ENCODE peak calls at places on chromosomes 1 and 21, in six cellular contexts. One of them, this sample, is unnamed.

GRCh38 chr1:115828101-115829022 is 12.6 kb downstream of the NHLH2 start:
- DNase-seq in CD8-positive, alpha-beta memory T cell: no peak
- DNase-seq in A549: no peak
- DNase-seq in cardiac fibroblast: no peak
- DNase-seq in CD4-positive, alpha-beta memory T cell: no peak
- DNase-seq in Karpas-422: no peak
- DNase-seq in this sample: peak

GRCh38 chr1:237864338-237865244 is 26.1 kb downstream of the ZP4 start:
- DNase-seq in CD8-positive, alpha-beta memory T cell: no peak
- DNase-seq in A549: peak
- DNase-seq in cardiac fibroblast: peak
- DNase-seq in CD4-positive, alpha-beta memory T cell: no peak
- DNase-seq in Karpas-422: peak
- DNase-seq in this sample: no peak

GRCh38 chr1:82517586-82517985 is 716.9 kb downstream of the ADGRL2 start:
- DNase-seq in CD8-positive, alpha-beta memory T cell: no peak
- DNase-seq in A549: no peak
- DNase-seq in cardiac fibroblast: peak
- DNase-seq in CD4-positive, alpha-beta memory T cell: no peak
- DNase-seq in Karpas-422: no peak
- DNase-seq in this sample: no peak

GRCh38 chr1:209607102-209607794 is 23.7 kb downstream of the CAMK1G start:
- DNase-seq in CD8-positive, alpha-beta memory T cell: no peak
- DNase-seq in A549: peak
- DNase-seq in cardiac fibroblast: peak
- DNase-seq in CD4-positive, alpha-beta memory T cell: no peak
- DNase-seq in Karpas-422: no peak
- DNase-seq in this sample: no peak

GRCh38 chr1:99207216-99207615 is 57.1 kb upstream of the PLPPR4 start:
- DNase-seq in CD8-positive, alpha-beta memory T cell: no peak
- DNase-seq in A549: no peak
- DNase-seq in cardiac fibroblast: no peak
- DNase-seq in CD4-positive, alpha-beta memory T cell: no peak
- DNase-seq in Karpas-422: no peak
- DNase-seq in this sample: no peak

GRCh38 chr1:192579319-192579738 is 3.8 kb downstream of the RGS1 start:
- DNase-seq in CD8-positive, alpha-beta memory T cell: no peak
- DNase-seq in A549: no peak
- DNase-seq in cardiac fibroblast: peak
- DNase-seq in CD4-positive, alpha-beta memory T cell: no peak
- DNase-seq in Karpas-422: no peak
- DNase-seq in this sample: peak

GRCh38 chr1:6358757-6359567 is 34.6 kb downstream of the ACOT7 start:
- DNase-seq in CD8-positive, alpha-beta memory T cell: peak
- DNase-seq in A549: no peak
- DNase-seq in cardiac fibroblast: peak
- DNase-seq in CD4-positive, alpha-beta memory T cell: peak
- DNase-seq in Karpas-422: peak
- DNase-seq in this sample: peak

GRCh38 chr1:193539731-193540459 is 353.5 kb upstream of the B3GALT2 start:
- DNase-seq in CD8-positive, alpha-beta memory T cell: no peak
- DNase-seq in A549: no peak
- DNase-seq in cardiac fibroblast: no peak
- DNase-seq in CD4-positive, alpha-beta memory T cell: peak
- DNase-seq in Karpas-422: no peak
- DNase-seq in this sample: peak

GRCh38 chr1:167616521-167616920 is 13.5 kb upstream of the RCSD1 start:
- DNase-seq in CD8-positive, alpha-beta memory T cell: no peak
- DNase-seq in A549: no peak
- DNase-seq in cardiac fibroblast: no peak
- DNase-seq in CD4-positive, alpha-beta memory T cell: no peak
- DNase-seq in Karpas-422: no peak
- DNase-seq in this sample: no peak

GRCh38 chr1:108575241-108575850 is 15.4 kb downstream of the EEIG2 start:
- DNase-seq in CD8-positive, alpha-beta memory T cell: no peak
- DNase-seq in A549: no peak
- DNase-seq in cardiac fibroblast: peak
- DNase-seq in CD4-positive, alpha-beta memory T cell: no peak
- DNase-seq in Karpas-422: no peak
- DNase-seq in this sample: no peak

GRCh38 chr1:206612129-206612876 is at the start of gene EIF2D:
- DNase-seq in CD8-positive, alpha-beta memory T cell: peak
- DNase-seq in A549: peak
- DNase-seq in cardiac fibroblast: peak
- DNase-seq in CD4-positive, alpha-beta memory T cell: peak
- DNase-seq in Karpas-422: peak
- DNase-seq in this sample: peak

DNA sequence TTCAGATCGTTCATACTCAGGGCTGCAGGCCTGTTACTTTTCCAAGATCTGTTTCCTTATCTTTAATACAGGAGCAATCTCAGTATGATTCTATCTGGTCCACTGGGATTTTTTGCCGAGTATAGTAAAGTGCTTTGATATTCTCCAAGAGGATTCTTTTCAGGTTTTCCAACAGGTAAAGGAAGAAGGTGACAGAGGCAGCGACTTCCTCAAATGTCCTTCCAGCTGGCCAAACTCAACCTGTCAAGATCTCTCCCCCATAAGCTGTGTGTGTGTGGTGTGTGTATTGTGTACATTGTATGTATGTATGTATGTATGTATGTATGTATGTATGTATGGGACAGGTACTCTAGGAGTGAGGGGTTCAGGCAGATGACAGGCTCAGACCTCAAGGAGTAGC is 1.1 kb downstream of the AKR1A1 start:
- DNase-seq in CD8-positive, alpha-beta memory T cell: no peak
- DNase-seq in A549: no peak
- DNase-seq in cardiac fibroblast: no peak
- DNase-seq in CD4-positive, alpha-beta memory T cell: no peak
- DNase-seq in Karpas-422: no peak
- DNase-seq in this sample: no peak
- H3K4me3 ChIP-seq in CD8-positive, alpha-beta memory T cell: peak
- H3K4me3 ChIP-seq in A549: peak
- H3K4me3 ChIP-seq in cardiac fibroblast: peak
- H3K4me3 ChIP-seq in CD4-positive, alpha-beta memory T cell: peak
- H3K4me3 ChIP-seq in Karpas-422: peak
- H3K4me3 ChIP-seq in this sample: peak

GRCh38 chr1:41432481-41433280 is 51.8 kb downstream of the EDN2 start:
- DNase-seq in CD8-positive, alpha-beta memory T cell: peak
- DNase-seq in A549: peak
- DNase-seq in cardiac fibroblast: peak
- DNase-seq in CD4-positive, alpha-beta memory T cell: peak
- DNase-seq in Karpas-422: peak
- DNase-seq in this sample: peak
- H3K4me3 ChIP-seq in CD8-positive, alpha-beta memory T cell: no peak
- H3K4me3 ChIP-seq in A549: peak
- H3K4me3 ChIP-seq in cardiac fibroblast: no peak
- H3K4me3 ChIP-seq in CD4-positive, alpha-beta memory T cell: no peak
- H3K4me3 ChIP-seq in Karpas-422: no peak
- H3K4me3 ChIP-seq in this sample: no peak

GRCh38 chr1:156098782-156099181 is 15.7 kb upstream of the LMNA start:
- DNase-seq in CD8-positive, alpha-beta memory T cell: no peak
- DNase-seq in A549: no peak
- DNase-seq in cardiac fibroblast: no peak
- DNase-seq in CD4-positive, alpha-beta memory T cell: no peak
- DNase-seq in Karpas-422: no peak
- DNase-seq in this sample: no peak
- H3K4me3 ChIP-seq in CD8-positive, alpha-beta memory T cell: no peak
- H3K4me3 ChIP-seq in A549: no peak
- H3K4me3 ChIP-seq in cardiac fibroblast: no peak
- H3K4me3 ChIP-seq in CD4-positive, alpha-beta memory T cell: no peak
- H3K4me3 ChIP-seq in Karpas-422: no peak
- H3K4me3 ChIP-seq in this sample: no peak

DNA sequence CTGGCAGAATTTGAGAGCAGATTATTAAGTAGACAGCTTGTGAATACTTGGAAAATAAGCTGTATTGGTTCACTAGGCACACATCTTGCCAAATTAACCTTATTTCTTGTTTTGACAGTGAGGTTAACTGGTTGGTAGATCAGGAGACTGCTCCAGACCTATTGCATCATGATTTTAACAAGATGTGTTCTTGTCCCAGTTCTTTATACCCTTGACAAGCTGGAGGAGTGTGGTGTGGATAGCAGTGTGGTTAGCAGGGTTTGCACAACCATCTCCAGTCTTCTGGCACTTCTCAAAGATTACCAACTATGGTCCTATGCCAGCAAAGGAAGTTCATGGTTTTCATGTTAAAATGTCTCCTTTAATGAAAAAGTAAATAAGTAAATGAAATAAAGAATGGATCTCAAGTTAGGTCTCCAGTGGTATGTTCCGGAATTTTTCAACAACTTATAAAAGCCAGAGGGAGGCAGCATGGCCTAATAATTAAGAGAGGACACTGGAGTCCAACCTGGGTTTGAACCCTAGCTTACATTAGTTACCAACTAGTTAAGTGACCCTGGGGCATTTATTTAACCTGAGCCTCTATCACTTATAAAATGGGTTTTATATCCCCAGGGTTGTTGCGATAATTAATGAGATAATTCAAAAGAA is 34.1 kb downstream of the DDX20 start:
- DNase-seq in CD8-positive, alpha-beta memory T cell: no peak
- DNase-seq in A549: no peak
- DNase-seq in cardiac fibroblast: peak
- DNase-seq in CD4-positive, alpha-beta memory T cell: no peak
- DNase-seq in Karpas-422: no peak
- DNase-seq in this sample: no peak
- H3K4me3 ChIP-seq in CD8-positive, alpha-beta memory T cell: no peak
- H3K4me3 ChIP-seq in A549: no peak
- H3K4me3 ChIP-seq in cardiac fibroblast: no peak
- H3K4me3 ChIP-seq in CD4-positive, alpha-beta memory T cell: no peak
- H3K4me3 ChIP-seq in Karpas-422: no peak
- H3K4me3 ChIP-seq in this sample: no peak

GRCh38 chr1:37794372-37795339 is 1.0 kb downstream of the MANEAL start:
- DNase-seq in CD8-positive, alpha-beta memory T cell: no peak
- DNase-seq in A549: no peak
- DNase-seq in cardiac fibroblast: no peak
- DNase-seq in CD4-positive, alpha-beta memory T cell: no peak
- DNase-seq in Karpas-422: peak
- DNase-seq in this sample: no peak

GRCh38 chr1:37793773-37794371 is at the start of gene MANEAL:
- DNase-seq in CD8-positive, alpha-beta memory T cell: no peak
- DNase-seq in A549: peak
- DNase-seq in cardiac fibroblast: peak
- DNase-seq in CD4-positive, alpha-beta memory T cell: peak
- DNase-seq in Karpas-422: peak
- DNase-seq in this sample: no peak

GRCh38 chr1:37797750-37798345 is 4.2 kb downstream of the MANEAL start:
- DNase-seq in CD8-positive, alpha-beta memory T cell: no peak
- DNase-seq in A549: no peak
- DNase-seq in cardiac fibroblast: peak
- DNase-seq in CD4-positive, alpha-beta memory T cell: no peak
- DNase-seq in Karpas-422: no peak
- DNase-seq in this sample: no peak

GRCh38 chr1:37792943-37793686 is 532 bp upstream of the MANEAL start:
- DNase-seq in CD8-positive, alpha-beta memory T cell: no peak
- DNase-seq in A549: no peak
- DNase-seq in cardiac fibroblast: no peak
- DNase-seq in CD4-positive, alpha-beta memory T cell: no peak
- DNase-seq in Karpas-422: no peak
- DNase-seq in this sample: no peak

DNA sequence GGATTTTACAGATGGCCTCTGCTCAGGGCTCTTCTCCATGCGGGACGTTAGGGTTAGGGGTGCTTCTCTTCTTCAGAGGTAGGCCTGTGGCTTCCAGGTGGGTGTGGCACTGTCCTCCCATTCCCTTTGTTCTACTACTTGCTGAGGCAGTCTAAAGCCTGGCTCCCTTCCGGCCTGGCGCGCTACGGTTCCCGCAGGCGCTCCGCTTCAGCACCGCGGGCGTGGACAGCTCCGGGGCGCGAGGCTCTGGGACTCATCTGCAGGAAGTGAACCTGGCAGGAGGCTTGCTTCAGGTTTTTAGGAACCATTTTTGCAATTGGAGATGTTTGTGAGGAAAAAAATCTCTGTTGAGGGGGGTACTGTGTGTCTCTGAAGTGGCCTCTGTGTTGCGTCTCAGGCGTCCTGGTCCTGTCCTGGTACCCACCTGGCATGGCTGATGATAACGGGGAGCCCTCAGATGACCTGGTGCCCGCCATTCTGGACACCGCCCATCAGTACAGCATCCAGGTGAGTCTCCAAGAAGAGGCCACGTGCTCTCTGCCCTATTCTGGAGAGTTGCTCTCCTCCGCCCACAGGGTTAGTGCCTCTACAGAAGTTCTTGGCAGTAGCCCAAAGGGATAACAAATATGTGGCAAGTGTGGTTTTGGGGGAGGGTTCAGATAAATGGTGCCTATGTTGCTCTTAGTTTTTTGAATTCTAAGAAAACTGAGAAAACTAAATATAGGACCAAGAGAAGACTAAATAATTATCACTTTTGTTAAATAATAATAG is 1.9 kb downstream of the MANEAL start:
- DNase-seq in CD8-positive, alpha-beta memory T cell: no peak
- DNase-seq in A549: no peak
- DNase-seq in cardiac fibroblast: peak
- DNase-seq in CD4-positive, alpha-beta memory T cell: peak
- DNase-seq in Karpas-422: peak
- DNase-seq in this sample: peak
- H3K4me3 ChIP-seq in CD8-positive, alpha-beta memory T cell: no peak
- H3K4me3 ChIP-seq in A549: no peak
- H3K4me3 ChIP-seq in cardiac fibroblast: no peak
- H3K4me3 ChIP-seq in CD4-positive, alpha-beta memory T cell: no peak
- H3K4me3 ChIP-seq in Karpas-422: peak
- H3K4me3 ChIP-seq in this sample: no peak

GRCh38 chr21:45151484-45152115 is 77.2 kb downstream of the ADARB1 start:
- DNase-seq in CD8-positive, alpha-beta memory T cell: no peak
- DNase-seq in A549: no peak
- DNase-seq in cardiac fibroblast: peak
- DNase-seq in CD4-positive, alpha-beta memory T cell: no peak
- DNase-seq in Karpas-422: no peak
- DNase-seq in this sample: no peak

GRCh38 chr21:45149021-45149420 is 74.6 kb downstream of the ADARB1 start:
- DNase-seq in CD8-positive, alpha-beta memory T cell: no peak
- DNase-seq in A549: no peak
- DNase-seq in cardiac fibroblast: no peak
- DNase-seq in CD4-positive, alpha-beta memory T cell: no peak
- DNase-seq in Karpas-422: no peak
- DNase-seq in this sample: no peak

GRCh38 chr21:45148316-45149000 is 74.1 kb downstream of the ADARB1 start:
- DNase-seq in CD8-positive, alpha-beta memory T cell: no peak
- DNase-seq in A549: no peak
- DNase-seq in cardiac fibroblast: no peak
- DNase-seq in CD4-positive, alpha-beta memory T cell: no peak
- DNase-seq in Karpas-422: no peak
- DNase-seq in this sample: no peak

GRCh38 chr21:45152265-45152746 is 77.9 kb downstream of the ADARB1 start:
- DNase-seq in CD8-positive, alpha-beta memory T cell: peak
- DNase-seq in A549: no peak
- DNase-seq in cardiac fibroblast: no peak
- DNase-seq in CD4-positive, alpha-beta memory T cell: peak
- DNase-seq in Karpas-422: peak
- DNase-seq in this sample: peak

GRCh38 chr21:45150630-45151265 is 76.4 kb downstream of the ADARB1 start:
- DNase-seq in CD8-positive, alpha-beta memory T cell: no peak
- DNase-seq in A549: no peak
- DNase-seq in cardiac fibroblast: no peak
- DNase-seq in CD4-positive, alpha-beta memory T cell: no peak
- DNase-seq in Karpas-422: no peak
- DNase-seq in this sample: no peak
- H3K4me3 ChIP-seq in CD8-positive, alpha-beta memory T cell: no peak
- H3K4me3 ChIP-seq in A549: no peak
- H3K4me3 ChIP-seq in cardiac fibroblast: no peak
- H3K4me3 ChIP-seq in CD4-positive, alpha-beta memory T cell: no peak
- H3K4me3 ChIP-seq in Karpas-422: no peak
- H3K4me3 ChIP-seq in this sample: no peak

GRCh38 chr1:239814306-239814881 is 277.3 kb upstream of the FMN2 start:
- DNase-seq in CD8-positive, alpha-beta memory T cell: no peak
- DNase-seq in A549: peak
- DNase-seq in cardiac fibroblast: peak
- DNase-seq in CD4-positive, alpha-beta memory T cell: peak
- DNase-seq in Karpas-422: no peak
- DNase-seq in this sample: no peak
- H3K4me3 ChIP-seq in CD8-positive, alpha-beta memory T cell: no peak
- H3K4me3 ChIP-seq in A549: peak
- H3K4me3 ChIP-seq in cardiac fibroblast: no peak
- H3K4me3 ChIP-seq in CD4-positive, alpha-beta memory T cell: no peak
- H3K4me3 ChIP-seq in Karpas-422: no peak
- H3K4me3 ChIP-seq in this sample: no peak

This sample was measured in naive thymus-derived CD4-positive, alpha-beta T cell.